ENCODE peak calls at places on chromosome 1, in ten cellular contexts. One of them, this sample, is unnamed.

GRCh38 chr1:1177452-1178206 is 3.9 kb downstream of the TTLL10 start:
- DNase-seq in thoracic aorta: no peak
- DNase-seq in Panc1: no peak
- DNase-seq in fibroblast of pulmonary artery: no peak
- DNase-seq in PC-3: no peak
- DNase-seq in tibial nerve: no peak
- DNase-seq in AG10803: no peak
- DNase-seq in lower lobe of right lung: peak
- DNase-seq in NB4: no peak
- DNase-seq in spleen: peak
- DNase-seq in this sample: peak

GRCh38 chr1:205229916-205230700 is 2.4 kb downstream of the TMCC2 start:
- DNase-seq in thoracic aorta: no peak
- DNase-seq in Panc1: no peak
- DNase-seq in fibroblast of pulmonary artery: no peak
- DNase-seq in PC-3: no peak
- DNase-seq in tibial nerve: no peak
- DNase-seq in AG10803: no peak
- DNase-seq in lower lobe of right lung: no peak
- DNase-seq in NB4: peak
- DNase-seq in spleen: no peak
- DNase-seq in this sample: no peak

GRCh38 chr1:219567341-219567947 is 45.5 kb downstream of the ZC3H11B start:
- DNase-seq in thoracic aorta: no peak
- DNase-seq in Panc1: peak
- DNase-seq in fibroblast of pulmonary artery: peak
- DNase-seq in PC-3: peak
- DNase-seq in tibial nerve: no peak
- DNase-seq in AG10803: peak
- DNase-seq in lower lobe of right lung: no peak
- DNase-seq in NB4: peak
- DNase-seq in spleen: no peak
- DNase-seq in this sample: no peak

GRCh38 chr1:183306317-183307042 is 111.7 kb downstream of the NMNAT2 start:
- DNase-seq in thoracic aorta: no peak
- DNase-seq in Panc1: no peak
- DNase-seq in fibroblast of pulmonary artery: peak
- DNase-seq in PC-3: peak
- DNase-seq in tibial nerve: no peak
- DNase-seq in AG10803: no peak
- DNase-seq in lower lobe of right lung: no peak
- DNase-seq in NB4: peak
- DNase-seq in spleen: no peak
- DNase-seq in this sample: no peak

GRCh38 chr1:29636936-29637335 is 400.6 kb downstream of the PTPRU start:
- DNase-seq in thoracic aorta: no peak
- DNase-seq in Panc1: no peak
- DNase-seq in fibroblast of pulmonary artery: no peak
- DNase-seq in PC-3: no peak
- DNase-seq in tibial nerve: no peak
- DNase-seq in AG10803: peak
- DNase-seq in lower lobe of right lung: no peak
- DNase-seq in NB4: no peak
- DNase-seq in spleen: no peak
- DNase-seq in this sample: no peak

GRCh38 chr1:33468972-33469371 is 3.5 kb upstream of the ZSCAN20 start:
- DNase-seq in thoracic aorta: no peak
- DNase-seq in Panc1: no peak
- DNase-seq in fibroblast of pulmonary artery: no peak
- DNase-seq in PC-3: no peak
- DNase-seq in tibial nerve: no peak
- DNase-seq in AG10803: no peak
- DNase-seq in lower lobe of right lung: no peak
- DNase-seq in NB4: no peak
- DNase-seq in spleen: no peak
- DNase-seq in this sample: no peak

GRCh38 chr1:159009704-159010361 is at the start of gene IFI16:
- DNase-seq in thoracic aorta: peak
- DNase-seq in Panc1: no peak
- DNase-seq in fibroblast of pulmonary artery: peak
- DNase-seq in PC-3: peak
- DNase-seq in tibial nerve: no peak
- DNase-seq in AG10803: peak
- DNase-seq in lower lobe of right lung: no peak
- DNase-seq in NB4: peak
- DNase-seq in spleen: no peak
- DNase-seq in this sample: no peak

GRCh38 chr1:30048905-30049304 is 674.5 kb downstream of the MATN1 start:
- DNase-seq in thoracic aorta: no peak
- DNase-seq in Panc1: no peak
- DNase-seq in fibroblast of pulmonary artery: no peak
- DNase-seq in PC-3: no peak
- DNase-seq in tibial nerve: no peak
- DNase-seq in AG10803: no peak
- DNase-seq in lower lobe of right lung: no peak
- DNase-seq in NB4: no peak
- DNase-seq in spleen: peak
- DNase-seq in this sample: no peak

GRCh38 chr1:19305880-19306279 is 6.1 kb downstream of the AKR7A2 start:
- DNase-seq in thoracic aorta: no peak
- DNase-seq in Panc1: no peak
- DNase-seq in fibroblast of pulmonary artery: no peak
- DNase-seq in PC-3: no peak
- DNase-seq in tibial nerve: no peak
- DNase-seq in AG10803: no peak
- DNase-seq in lower lobe of right lung: no peak
- DNase-seq in NB4: no peak
- DNase-seq in spleen: no peak
- DNase-seq in this sample: no peak

GRCh38 chr1:114854693-114855320 is at the start of gene SYCP1:
- DNase-seq in thoracic aorta: no peak
- DNase-seq in Panc1: no peak
- DNase-seq in fibroblast of pulmonary artery: no peak
- DNase-seq in PC-3: no peak
- DNase-seq in tibial nerve: no peak
- DNase-seq in AG10803: no peak
- DNase-seq in lower lobe of right lung: no peak
- DNase-seq in NB4: no peak
- DNase-seq in spleen: no peak
- DNase-seq in this sample: no peak

GRCh38 chr1:8680628-8681316 is 136.7 kb downstream of the RERE start:
- DNase-seq in thoracic aorta: no peak
- DNase-seq in Panc1: no peak
- DNase-seq in fibroblast of pulmonary artery: no peak
- DNase-seq in PC-3: no peak
- DNase-seq in tibial nerve: no peak
- DNase-seq in AG10803: no peak
- DNase-seq in lower lobe of right lung: no peak
- DNase-seq in NB4: no peak
- DNase-seq in spleen: no peak
- DNase-seq in this sample: no peak

GRCh38 chr1:182877331-182877730 is 38.2 kb downstream of the DHX9 start:
- DNase-seq in thoracic aorta: no peak
- DNase-seq in Panc1: no peak
- DNase-seq in fibroblast of pulmonary artery: no peak
- DNase-seq in PC-3: no peak
- DNase-seq in tibial nerve: no peak
- DNase-seq in AG10803: no peak
- DNase-seq in lower lobe of right lung: no peak
- DNase-seq in NB4: no peak
- DNase-seq in spleen: no peak
- DNase-seq in this sample: no peak

GRCh38 chr1:59409986-59410385 is 113.1 kb downstream of the FGGY start:
- DNase-seq in thoracic aorta: no peak
- DNase-seq in Panc1: no peak
- DNase-seq in fibroblast of pulmonary artery: no peak
- DNase-seq in PC-3: no peak
- DNase-seq in tibial nerve: no peak
- DNase-seq in AG10803: no peak
- DNase-seq in lower lobe of right lung: no peak
- DNase-seq in NB4: no peak
- DNase-seq in spleen: no peak
- DNase-seq in this sample: no peak

GRCh38 chr1:50368179-50369007 is 54.9 kb downstream of the DMRTA2 start:
- DNase-seq in thoracic aorta: no peak
- DNase-seq in Panc1: peak
- DNase-seq in fibroblast of pulmonary artery: peak
- DNase-seq in PC-3: peak
- DNase-seq in tibial nerve: no peak
- DNase-seq in AG10803: no peak
- DNase-seq in lower lobe of right lung: no peak
- DNase-seq in NB4: peak
- DNase-seq in spleen: no peak
- DNase-seq in this sample: peak

GRCh38 chr1:111334169-111334568 is 43.5 kb downstream of the CHIA start:
- DNase-seq in thoracic aorta: no peak
- DNase-seq in Panc1: no peak
- DNase-seq in fibroblast of pulmonary artery: peak
- DNase-seq in PC-3: peak
- DNase-seq in tibial nerve: no peak
- DNase-seq in AG10803: peak
- DNase-seq in lower lobe of right lung: no peak
- DNase-seq in NB4: peak
- DNase-seq in spleen: peak
- DNase-seq in this sample: no peak

GRCh38 chr1:5616366-5617178 is 375.7 kb downstream of the NPHP4 start:
- DNase-seq in thoracic aorta: no peak
- DNase-seq in Panc1: no peak
- DNase-seq in fibroblast of pulmonary artery: no peak
- DNase-seq in PC-3: no peak
- DNase-seq in tibial nerve: no peak
- DNase-seq in AG10803: no peak
- DNase-seq in lower lobe of right lung: no peak
- DNase-seq in NB4: no peak
- DNase-seq in spleen: no peak
- DNase-seq in this sample: no peak

GRCh38 chr1:78483903-78484302 is 6.9 kb upstream of the PTGFR start:
- DNase-seq in thoracic aorta: no peak
- DNase-seq in Panc1: no peak
- DNase-seq in fibroblast of pulmonary artery: no peak
- DNase-seq in PC-3: peak
- DNase-seq in tibial nerve: no peak
- DNase-seq in AG10803: peak
- DNase-seq in lower lobe of right lung: no peak
- DNase-seq in NB4: no peak
- DNase-seq in spleen: peak
- DNase-seq in this sample: peak

GRCh38 chr1:236833593-236833992 is 38.5 kb downstream of the MTR start:
- DNase-seq in thoracic aorta: no peak
- DNase-seq in Panc1: no peak
- DNase-seq in fibroblast of pulmonary artery: no peak
- DNase-seq in PC-3: no peak
- DNase-seq in tibial nerve: no peak
- DNase-seq in AG10803: no peak
- DNase-seq in lower lobe of right lung: no peak
- DNase-seq in NB4: no peak
- DNase-seq in spleen: no peak
- DNase-seq in this sample: no peak

GRCh38 chr1:200379431-200379755 is 30.4 kb downstream of the ZNF281 start:
- DNase-seq in thoracic aorta: no peak
- DNase-seq in Panc1: peak
- DNase-seq in fibroblast of pulmonary artery: peak
- DNase-seq in PC-3: peak
- DNase-seq in tibial nerve: no peak
- DNase-seq in AG10803: peak
- DNase-seq in lower lobe of right lung: no peak
- DNase-seq in NB4: no peak
- DNase-seq in spleen: no peak
- DNase-seq in this sample: no peak

GRCh38 chr1:86515597-86515996 is 31.3 kb upstream of the CLCA4 start:
- DNase-seq in thoracic aorta: no peak
- DNase-seq in Panc1: no peak
- DNase-seq in fibroblast of pulmonary artery: peak
- DNase-seq in PC-3: peak
- DNase-seq in tibial nerve: no peak
- DNase-seq in AG10803: no peak
- DNase-seq in lower lobe of right lung: no peak
- DNase-seq in NB4: peak
- DNase-seq in spleen: no peak
- DNase-seq in this sample: no peak
- TF ChIP-seq CTCF in thoracic aorta: no peak
- TF ChIP-seq CTCF in Panc1: peak
- TF ChIP-seq CTCF in fibroblast of pulmonary artery: peak
- TF ChIP-seq CTCF in PC-3: peak
- TF ChIP-seq CTCF in tibial nerve: no peak
- TF ChIP-seq CTCF in AG10803: peak
- TF ChIP-seq CTCF in lower lobe of right lung: peak
- TF ChIP-seq CTCF in NB4: no peak
- TF ChIP-seq CTCF in spleen: no peak
- TF ChIP-seq CTCF in this sample: peak

GRCh38 chr1:75035536-75035935 is 98.7 kb upstream of the LHX8 start:
- DNase-seq in thoracic aorta: no peak
- DNase-seq in Panc1: no peak
- DNase-seq in fibroblast of pulmonary artery: no peak
- DNase-seq in PC-3: peak
- DNase-seq in tibial nerve: no peak
- DNase-seq in AG10803: no peak
- DNase-seq in lower lobe of right lung: no peak
- DNase-seq in NB4: no peak
- DNase-seq in spleen: no peak
- DNase-seq in this sample: no peak
- TF ChIP-seq CTCF in thoracic aorta: no peak
- TF ChIP-seq CTCF in Panc1: no peak
- TF ChIP-seq CTCF in fibroblast of pulmonary artery: no peak
- TF ChIP-seq CTCF in PC-3: no peak
- TF ChIP-seq CTCF in tibial nerve: no peak
- TF ChIP-seq CTCF in AG10803: no peak
- TF ChIP-seq CTCF in lower lobe of right lung: no peak
- TF ChIP-seq CTCF in NB4: no peak
- TF ChIP-seq CTCF in spleen: no peak
- TF ChIP-seq CTCF in this sample: no peak

DNA sequence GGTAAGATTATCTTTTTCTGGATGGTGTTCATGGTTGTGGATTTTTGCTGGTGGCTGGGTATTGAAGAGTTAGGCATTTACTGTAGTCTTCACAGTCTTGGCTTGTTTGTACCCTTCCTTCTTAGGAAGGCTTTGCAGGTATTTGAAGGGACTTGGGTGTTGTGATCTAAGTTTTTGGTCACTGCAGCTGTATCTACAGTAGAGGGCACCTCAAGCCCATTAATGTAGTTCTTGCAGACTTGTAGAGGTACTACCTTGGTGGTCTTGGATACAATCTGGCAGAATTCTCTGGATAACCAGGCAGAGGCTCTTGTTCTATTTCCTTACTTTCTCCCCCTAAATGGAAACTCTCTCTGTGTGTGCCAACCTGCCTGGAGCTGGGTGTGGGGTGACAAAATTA is 155.8 kb upstream of the BRINP3 start:
- DNase-seq in thoracic aorta: no peak
- DNase-seq in Panc1: no peak
- DNase-seq in fibroblast of pulmonary artery: peak
- DNase-seq in PC-3: peak
- DNase-seq in tibial nerve: no peak
- DNase-seq in AG10803: no peak
- DNase-seq in lower lobe of right lung: no peak
- DNase-seq in NB4: no peak
- DNase-seq in spleen: no peak
- DNase-seq in this sample: no peak
- TF ChIP-seq CTCF in thoracic aorta: no peak
- TF ChIP-seq CTCF in Panc1: no peak
- TF ChIP-seq CTCF in fibroblast of pulmonary artery: no peak
- TF ChIP-seq CTCF in PC-3: peak
- TF ChIP-seq CTCF in tibial nerve: no peak
- TF ChIP-seq CTCF in AG10803: no peak
- TF ChIP-seq CTCF in lower lobe of right lung: no peak
- TF ChIP-seq CTCF in NB4: no peak
- TF ChIP-seq CTCF in spleen: no peak
- TF ChIP-seq CTCF in this sample: peak

GRCh38 chr1:40232444-40232843 is 15.3 kb upstream of the TMCO2 start:
- DNase-seq in thoracic aorta: no peak
- DNase-seq in Panc1: no peak
- DNase-seq in fibroblast of pulmonary artery: no peak
- DNase-seq in PC-3: no peak
- DNase-seq in tibial nerve: no peak
- DNase-seq in AG10803: no peak
- DNase-seq in lower lobe of right lung: no peak
- DNase-seq in NB4: no peak
- DNase-seq in spleen: no peak
- DNase-seq in this sample: no peak
- TF ChIP-seq CTCF in thoracic aorta: no peak
- TF ChIP-seq CTCF in Panc1: no peak
- TF ChIP-seq CTCF in fibroblast of pulmonary artery: no peak
- TF ChIP-seq CTCF in PC-3: no peak
- TF ChIP-seq CTCF in tibial nerve: no peak
- TF ChIP-seq CTCF in AG10803: no peak
- TF ChIP-seq CTCF in lower lobe of right lung: no peak
- TF ChIP-seq CTCF in NB4: no peak
- TF ChIP-seq CTCF in spleen: no peak
- TF ChIP-seq CTCF in this sample: no peak